ENCODE peak calls at places on chromosomes 6 and 20, in six cellular contexts. One of them, this sample, is unnamed.

GRCh38 chr20:20085071-20085470 is 32.7 kb downstream of the CFAP61 start:
- DNase-seq in PC-3: no peak
- DNase-seq in GM23248: peak; percentile 25
- DNase-seq in IMR-90: no peak
- DNase-seq in neural progenitor cell: no peak
- DNase-seq in neuronal stem cell: no peak
- DNase-seq in this sample: no peak

GRCh38 chr6:99575544-99576227 is 7.2 kb upstream of the CCNC start:
- DNase-seq in PC-3: no peak
- DNase-seq in GM23248: no peak
- DNase-seq in IMR-90: no peak
- DNase-seq in neural progenitor cell: no peak
- DNase-seq in neuronal stem cell: no peak
- DNase-seq in this sample: no peak

GRCh38 chr6:152146385-152146784 is 338.9 kb downstream of the ESR1 start:
- DNase-seq in IMR-90: peak; percentile 91
- DNase-seq in neural progenitor cell: no peak
- DNase-seq in PC-3: no peak
- DNase-seq in neuronal stem cell: no peak
- DNase-seq in GM23248: peak; percentile 89
- DNase-seq in this sample: no peak

GRCh38 chr20:63136296-63136695 is 79.6 kb downstream of the YTHDF1 start:
- DNase-seq in neuronal stem cell: no peak
- DNase-seq in IMR-90: no peak
- DNase-seq in GM23248: no peak
- DNase-seq in PC-3: no peak
- DNase-seq in neural progenitor cell: no peak
- DNase-seq in this sample: no peak

GRCh38 chr6:170063431-170063830 is 227.4 kb downstream of the DLL1 start:
- DNase-seq in PC-3: no peak
- DNase-seq in neural progenitor cell: no peak
- DNase-seq in GM23248: no peak
- DNase-seq in IMR-90: no peak
- DNase-seq in neuronal stem cell: no peak
- DNase-seq in this sample: no peak

GRCh38 chr20:30503992-30504570 is 753.4 kb upstream of the DEFB115 start:
- DNase-seq in IMR-90: no peak
- DNase-seq in neuronal stem cell: no peak
- DNase-seq in PC-3: no peak
- DNase-seq in neural progenitor cell: no peak
- DNase-seq in GM23248: no peak
- DNase-seq in this sample: no peak

GRCh38 chr6:25962368-25963127 is at the start of gene TRIM38:
- DNase-seq in GM23248: peak; percentile 97
- DNase-seq in PC-3: peak; percentile 88
- DNase-seq in IMR-90: peak; percentile 89
- DNase-seq in neuronal stem cell: no peak
- DNase-seq in neural progenitor cell: no peak
- DNase-seq in this sample: peak; percentile 36

GRCh38 chr6:43263314-43264178 is 20.3 kb downstream of the TTBK1 start:
- DNase-seq in PC-3: peak; percentile 77
- DNase-seq in neural progenitor cell: peak; percentile 86
- DNase-seq in neuronal stem cell: no peak
- DNase-seq in IMR-90: peak; percentile 62
- DNase-seq in GM23248: peak; percentile 88
- DNase-seq in this sample: no peak

GRCh38 chr6:80544500-80545055 is 438.1 kb downstream of the BCKDHB start:
- DNase-seq in IMR-90: peak; percentile 25
- DNase-seq in neural progenitor cell: no peak
- DNase-seq in neuronal stem cell: no peak
- DNase-seq in GM23248: peak; percentile 35
- DNase-seq in PC-3: no peak
- DNase-seq in this sample: no peak

GRCh38 chr6:27873101-27874030 is 38.8 kb downstream of the OR2B2 start:
- DNase-seq in GM23248: peak; percentile 78
- DNase-seq in neural progenitor cell: peak; percentile 68
- DNase-seq in IMR-90: peak; percentile 83
- DNase-seq in neuronal stem cell: peak; percentile 67
- DNase-seq in PC-3: no peak
- DNase-seq in this sample: no peak

GRCh38 chr6:147063469-147064031 is 140.7 kb upstream of the STXBP5 start:
- DNase-seq in neuronal stem cell: no peak
- DNase-seq in neural progenitor cell: no peak
- DNase-seq in PC-3: peak; percentile 77
- DNase-seq in GM23248: peak; percentile 76
- DNase-seq in IMR-90: peak; percentile 89
- DNase-seq in this sample: peak; percentile 4

DNA sequence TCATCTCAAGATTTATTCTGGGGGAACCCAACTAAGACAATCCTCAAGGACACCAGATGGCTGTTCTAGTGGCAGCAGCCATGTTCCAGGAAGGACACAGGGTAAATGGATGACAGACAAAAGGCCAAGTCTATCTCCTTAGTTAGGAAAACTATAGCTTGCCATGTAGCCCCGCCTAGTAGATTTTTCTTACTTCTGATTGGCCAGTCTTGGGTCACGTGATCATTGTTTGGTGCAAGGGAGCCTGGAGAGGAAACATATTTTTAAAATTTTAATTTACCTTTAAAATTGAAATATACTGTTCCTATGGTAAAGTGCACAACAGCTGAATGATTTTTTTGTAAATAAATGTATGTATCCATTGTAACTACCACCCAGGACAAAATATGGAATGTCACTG is 4.4 kb upstream of the KCNS1 start:
- DNase-seq in PC-3: peak; percentile 19
- DNase-seq in IMR-90: no peak
- DNase-seq in neuronal stem cell: no peak
- DNase-seq in GM23248: no peak
- DNase-seq in neural progenitor cell: no peak
- DNase-seq in this sample: no peak
- H3K4me2 ChIP-seq in PC-3: peak overlapping the region; percentile 34
- H3K4me2 ChIP-seq in IMR-90: no peak overlapping the region
- H3K4me2 ChIP-seq in neuronal stem cell: no peak overlapping the region
- H3K4me2 ChIP-seq in GM23248: no peak overlapping the region
- H3K4me2 ChIP-seq in neural progenitor cell: no peak overlapping the region
- H3K4me2 ChIP-seq in this sample: peak overlapping the region; percentile 42

GRCh38 chr6:46760925-46761324 is 14.2 kb downstream of the ANKRD66 start:
- DNase-seq in IMR-90: no peak
- DNase-seq in neural progenitor cell: no peak
- DNase-seq in PC-3: no peak
- DNase-seq in neuronal stem cell: no peak
- DNase-seq in GM23248: no peak
- DNase-seq in this sample: no peak
- H2AFZ ChIP-seq in IMR-90: no peak overlapping the region
- H2AFZ ChIP-seq in neural progenitor cell: no peak overlapping the region
- H2AFZ ChIP-seq in PC-3: no peak overlapping the region
- H2AFZ ChIP-seq in neuronal stem cell: no peak overlapping the region
- H2AFZ ChIP-seq in GM23248: no peak overlapping the region
- H2AFZ ChIP-seq in this sample: no peak overlapping the region

GRCh38 chr6:6246539-6246938 is 73.9 kb downstream of the F13A1 start:
- DNase-seq in neural progenitor cell: no peak
- DNase-seq in neuronal stem cell: no peak
- DNase-seq in IMR-90: no peak
- DNase-seq in GM23248: no peak
- DNase-seq in PC-3: no peak
- DNase-seq in this sample: no peak

GRCh38 chr6:6243846-6244245 is 76.6 kb downstream of the F13A1 start:
- DNase-seq in neural progenitor cell: no peak
- DNase-seq in PC-3: no peak
- DNase-seq in GM23248: no peak
- DNase-seq in IMR-90: no peak
- DNase-seq in neuronal stem cell: no peak
- DNase-seq in this sample: no peak

GRCh38 chr6:6248651-6249050 is 71.8 kb downstream of the F13A1 start:
- DNase-seq in neuronal stem cell: no peak
- DNase-seq in neural progenitor cell: no peak
- DNase-seq in IMR-90: no peak
- DNase-seq in GM23248: no peak
- DNase-seq in PC-3: no peak
- DNase-seq in this sample: no peak

GRCh38 chr6:6244624-6245023 is 75.8 kb downstream of the F13A1 start:
- DNase-seq in PC-3: no peak
- DNase-seq in GM23248: no peak
- DNase-seq in neuronal stem cell: no peak
- DNase-seq in neural progenitor cell: no peak
- DNase-seq in IMR-90: no peak
- DNase-seq in this sample: no peak
- H3K27me3 ChIP-seq in PC-3: peaks cover 34% of the 10 kb centered on the region
- H3K27me3 ChIP-seq in GM23248: peaks cover 3% of the 10 kb centered on the region
- H3K27me3 ChIP-seq in neuronal stem cell: no peaks in the 10 kb centered on the region
- H3K27me3 ChIP-seq in neural progenitor cell: no peaks in the 10 kb centered on the region
- H3K27me3 ChIP-seq in IMR-90: no peaks in the 10 kb centered on the region
- H3K27me3 ChIP-seq in this sample: no peaks in the 10 kb centered on the region

DNA sequence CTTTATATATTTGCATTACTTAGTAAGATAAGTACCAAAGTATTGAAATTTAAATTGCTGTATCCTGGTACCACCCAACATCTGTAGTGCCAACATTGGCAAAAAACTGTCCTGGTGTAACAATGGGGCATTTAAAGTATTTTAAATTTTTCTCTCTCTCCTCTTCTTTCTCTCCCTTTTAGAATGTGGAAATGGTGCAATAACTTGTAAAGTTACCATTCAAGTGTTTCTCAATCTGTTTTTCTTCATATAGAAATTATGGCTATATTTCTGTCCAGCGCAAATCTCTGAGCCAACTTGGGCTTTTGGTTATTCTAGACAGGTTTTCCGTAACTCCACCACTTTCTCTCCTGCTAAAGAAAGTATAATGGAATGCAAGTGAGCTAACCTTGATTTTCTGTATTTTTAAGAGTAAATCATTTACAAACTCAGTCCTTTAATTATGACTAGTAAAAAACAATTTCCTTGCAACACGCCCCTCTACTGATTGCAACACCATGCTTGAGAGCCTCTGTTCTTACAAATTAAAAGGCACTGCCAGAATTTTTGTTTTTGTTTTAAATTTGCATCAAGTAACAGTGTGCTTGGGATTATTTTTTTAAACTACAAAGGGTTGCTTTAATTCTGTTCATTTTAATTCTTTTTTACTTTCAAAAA is 324.2 kb upstream of the CITED2 start:
- DNase-seq in PC-3: no peak
- DNase-seq in GM23248: peak; percentile 45
- DNase-seq in neural progenitor cell: no peak
- DNase-seq in neuronal stem cell: no peak
- DNase-seq in IMR-90: no peak
- DNase-seq in this sample: no peak
- H3K4me2 ChIP-seq in PC-3: no peak overlapping the region
- H3K4me2 ChIP-seq in GM23248: no peak overlapping the region
- H3K4me2 ChIP-seq in neural progenitor cell: no peak overlapping the region
- H3K4me2 ChIP-seq in neuronal stem cell: no peak overlapping the region
- H3K4me2 ChIP-seq in IMR-90: no peak overlapping the region
- H3K4me2 ChIP-seq in this sample: no peak overlapping the region

This sample was measured in keratinocyte.